ENCODE peak calls at places on chromosomes 12 and 14, in four cellular contexts. V is naive thymus-derived CD8-positive, alpha-beta T cell; X is astrocyte of the spinal cord; Y is T47D. S is an unnamed sample.

GRCh38 chr14:93619176-93619793 is 169.0 kb downstream of the PRIMA1 start:
- DNase-seq in V (no peak), Y (peak), X (peak), S (peak)

GRCh38 chr14:56490379-56490778 is 89.2 kb upstream of the TMEM260 start:
- DNase-seq in Y (no peak), X (peak), V (no peak), S (peak)

GRCh38 chr14:77615231-77616132 is 955 bp downstream of the SPTLC2 start:
- DNase-seq in Y (no peak), V (no peak), X (peak), S (peak)

GRCh38 chr12:76422878-76423438 is 74.7 kb upstream of the BBS10 start:
- DNase-seq in Y (no peak), V (no peak), X (peak), S (no peak)

GRCh38 chr14:69559581-69560011 is 15.1 kb downstream of the CCDC177 start:
- DNase-seq in X (no peak), Y (no peak), V (no peak), S (no peak)

GRCh38 chr12:92619730-92620684 is 82.8 kb upstream of the PLEKHG7 start:
- DNase-seq in V (no peak), Y (no peak), X (no peak), S (no peak)

GRCh38 chr12:42684171-42685071 is 94.9 kb upstream of the PRICKLE1 start:
- DNase-seq in V (no peak), Y (no peak), X (no peak), S (peak)

GRCh38 chr12:26782372-26783132 is 50.4 kb downstream of the ITPR2 start:
- DNase-seq in Y (no peak), X (no peak), V (no peak), S (no peak)

GRCh38 chr14:75226755-75227544 is 50.5 kb upstream of the TMED10 start:
- DNase-seq in V (no peak), X (no peak), Y (no peak), S (no peak)

GRCh38 chr14:21087294-21088091 is 11.0 kb downstream of the ZNF219 start:
- DNase-seq in Y (no peak), X (peak), V (peak), S (peak)

GRCh38 chr14:24280797-24281460 is 9.5 kb upstream of the RABGGTA start:
- DNase-seq in X (no peak), V (no peak), Y (no peak), S (no peak)

GRCh38 chr12:91538418-91538817 is 355.8 kb upstream of the DCN start:
- DNase-seq in X (no peak), V (no peak), Y (no peak), S (no peak)

GRCh38 chr12:120783197-120783596 is 57.6 kb downstream of the ACADS start:
- DNase-seq in V (no peak), Y (no peak), X (peak), S (peak)

GRCh38 chr14:68619805-68620574 is 172.9 kb downstream of the ZFP36L1 start:
- DNase-seq in V (no peak), Y (no peak), X (no peak), S (peak)

GRCh38 chr14:103116645-103117044 is 6.6 kb upstream of the TNFAIP2 start:
- DNase-seq in Y (no peak), V (no peak), X (no peak), S (no peak)

GRCh38 chr12:124727244-124727673 is 136.4 kb downstream of the SCARB1 start:
- DNase-seq in X (no peak), Y (no peak), V (no peak), S (peak)

GRCh38 chr12:20044304-20044703 is 324.0 kb upstream of the PDE3A start:
- DNase-seq in X (no peak), Y (no peak), V (no peak), S (no peak)

GRCh38 chr14:74973003-74973614 is 17.7 kb upstream of the PGF start:
- DNase-seq in Y (no peak), V (no peak), X (peak), S (no peak)

GRCh38 chr14:50254248-50254647 is 22.9 kb upstream of the SOS2 start:
- DNase-seq in V (no peak), Y (no peak), X (no peak), S (no peak)

GRCh38 chr12:95790025-95790911 is at the start of gene NTN4:
- DNase-seq in V (no peak), X (peak), Y (peak), S (no peak)

GRCh38 chr12:40105515-40106201 is at the start of gene SLC2A13:
- DNase-seq in X (peak), Y (peak), V (peak), S (peak)

GRCh38 chr12:5588231-5588995 is 156.5 kb downstream of the NTF3 start:
- DNase-seq in Y (no peak), X (no peak), V (no peak), S (no peak)

GRCh38 chr12:3231399-3231876 is 154.3 kb downstream of the TSPAN9 start:
- DNase-seq in X (no peak), V (no peak), Y (no peak), S (peak)

GRCh38 chr12:31228811-31229792 is 96.8 kb downstream of the SINHCAF start:
- DNase-seq in V (no peak), X (no peak), Y (no peak), S (no peak)

GRCh38 chr14:103230658-103231334 is 103.2 kb upstream of the EIF5 start:
- DNase-seq in X (no peak), Y (no peak), V (no peak), S (no peak)

GRCh38 chr14:42214981-42215491 is 608.4 kb downstream of the LRFN5 start:
- DNase-seq in Y (no peak), V (no peak), X (peak), S (peak)

GRCh38 chr14:73786632-73786941 is 65.0 kb upstream of the PTGR2 start:
- DNase-seq in Y (no peak), X (peak), V (no peak), S (no peak)

GRCh38 chr12:66087365-66087943 is 43.1 kb downstream of the LLPH start:
- DNase-seq in V (peak), Y (peak), X (peak), S (peak)

GRCh38 chr12:23893611-23894010 is 55.9 kb downstream of the SOX5 start:
- DNase-seq in X (peak), V (no peak), Y (no peak), S (no peak)

S was measured in LHCN-M2.